ENCODE peak calls at places on chromosomes 4 and X, in ten cellular contexts. E is HFFc6, P is GM13977, K is cardiac muscle cell, D is astrocyte of the spinal cord, M is ascending aorta, U is fibroblast of the aortic adventitia, B is HFF-Myc, H is mammary epithelial cell, F is A549. X is an unnamed sample.
A peak's percentile ranks its signal among the peaks of the same experiment; 100 is the strongest.

GRCh38 chr4:158996669-158997074 is 106.2 kb upstream of the RAPGEF2 start:
- DNase-seq in U (peak; percentile 96), P (no peak), B (peak; percentile 91), E (peak; percentile 97), F (peak; percentile 87), D (peak; percentile 98), K (no peak), H (peak; percentile 99), M (no peak), X (no peak)

GRCh38 chr4:56445699-56446098 is 9.6 kb downstream of the PAICS start:
- DNase-seq in H (no peak), E (no peak), D (no peak), P (no peak), K (no peak), U (no peak), B (no peak), F (no peak), M (no peak), X (no peak)

GRCh38 chrX:16123222-16123786 is at the start of gene GRPR:
- DNase-seq in B (peak; percentile 46), P (peak; percentile 45), E (peak; percentile 84), D (peak; percentile 87), M (peak; percentile 82), K (peak; percentile 96), F (peak; percentile 81), H (peak; percentile 80), U (peak; percentile 85), X (peak; percentile 27)

GRCh38 chrX:720858-721257 is 90.3 kb downstream of the SHOX start:
- DNase-seq in K (no peak), H (no peak), D (no peak), B (no peak), E (no peak), U (no peak), M (peak; percentile 4), F (no peak), P (no peak), X (no peak)

GRCh38 chr4:128388352-128388630 is 100.7 kb upstream of the PGRMC2 start:
- DNase-seq in U (no peak), M (no peak), E (peak; percentile 19), P (no peak), K (no peak), D (no peak), H (peak; percentile 41), B (no peak), F (peak; percentile 35), X (no peak)

GRCh38 chr4:21544410-21544809 is 404.2 kb downstream of the KCNIP4 start:
- DNase-seq in U (no peak), D (no peak), P (no peak), K (peak; percentile 88), B (no peak), M (no peak), F (no peak), H (no peak), E (no peak), X (no peak)

GRCh38 chrX:3815896-3816664 is 102.6 kb upstream of the PRKX start:
- DNase-seq in E (peak; percentile 9), B (no peak), U (peak; percentile 31), D (peak; percentile 42), K (peak; percentile 64), F (peak; percentile 42), H (peak; percentile 23), M (peak; percentile 76), P (peak; percentile 48), X (peak; percentile 26)

GRCh38 chr4:5635826-5636196 is 72.5 kb downstream of the EVC2 start:
- DNase-seq in B (no peak), H (peak; percentile 87), P (no peak), U (peak; percentile 65), F (peak; percentile 3), K (no peak), E (peak; percentile 89), M (no peak), D (peak; percentile 77), X (no peak)

GRCh38 chr4:9970399-9971011 is 50.8 kb downstream of the SLC2A9 start:
- DNase-seq in D (no peak), B (no peak), P (peak; percentile 13), U (no peak), K (no peak), F (no peak), M (no peak), E (no peak), H (no peak), X (no peak)

GRCh38 chr4:64670647-64671046 is 261.4 kb upstream of the TECRL start:
- DNase-seq in E (no peak), U (no peak), K (no peak), H (no peak), F (no peak), D (no peak), M (no peak), P (no peak), B (no peak), X (no peak)
- TF ChIP-seq CTCF in E (no peak), U (no peak), K (no peak), H (no peak), F (no peak), D (no peak), M (no peak), P (no peak), B (no peak), X (no peak)

GRCh38 chrX:7996414-7996813 is 69.2 kb upstream of the PNPLA4 start:
- DNase-seq in K (peak; percentile 65), M (no peak), U (peak; percentile 21), H (peak; percentile 19), P (peak; percentile 40), E (peak; percentile 10), B (no peak), D (peak; percentile 35), F (peak; percentile 34), X (peak; percentile 32)
- TF ChIP-seq CTCF in K (peak; percentile 50), M (peak; percentile 52), U (no peak), H (peak; percentile 60), P (peak; percentile 69), E (peak; percentile 77), B (peak; percentile 26), D (peak; percentile 54), F (peak; percentile 54), X (peak; percentile 7)

GRCh38 chrX:30794497-30794896 is 94.6 kb downstream of the TAB3 start:
- DNase-seq in E (no peak), D (no peak), K (no peak), M (no peak), P (no peak), F (no peak), H (no peak), U (no peak), B (no peak), X (no peak)
- TF ChIP-seq CTCF in E (no peak), D (no peak), K (no peak), M (no peak), P (no peak), F (no peak), H (no peak), U (no peak), B (no peak), X (no peak)

GRCh38 chrX:30217465-30217864 is 2.1 kb downstream of the MAGEB2 start:
- DNase-seq in M (no peak), F (no peak), U (no peak), H (no peak), B (no peak), P (no peak), E (no peak), D (no peak), K (no peak), X (no peak)

GRCh38 chrX:30215357-30215843 is at the start of gene MAGEB2:
- DNase-seq in B (no peak), U (no peak), H (no peak), K (no peak), F (no peak), D (no peak), E (no peak), M (no peak), P (no peak), X (no peak)

GRCh38 chrX:30212172-30212571 is 3.2 kb upstream of the MAGEB2 start:
- DNase-seq in K (no peak), F (no peak), H (no peak), P (no peak), U (no peak), D (no peak), B (no peak), M (no peak), E (no peak), X (no peak)
- TF ChIP-seq CTCF in K (no peak), F (no peak), H (no peak), P (no peak), U (no peak), D (no peak), B (no peak), M (no peak), E (no peak), X (no peak)

DNA sequence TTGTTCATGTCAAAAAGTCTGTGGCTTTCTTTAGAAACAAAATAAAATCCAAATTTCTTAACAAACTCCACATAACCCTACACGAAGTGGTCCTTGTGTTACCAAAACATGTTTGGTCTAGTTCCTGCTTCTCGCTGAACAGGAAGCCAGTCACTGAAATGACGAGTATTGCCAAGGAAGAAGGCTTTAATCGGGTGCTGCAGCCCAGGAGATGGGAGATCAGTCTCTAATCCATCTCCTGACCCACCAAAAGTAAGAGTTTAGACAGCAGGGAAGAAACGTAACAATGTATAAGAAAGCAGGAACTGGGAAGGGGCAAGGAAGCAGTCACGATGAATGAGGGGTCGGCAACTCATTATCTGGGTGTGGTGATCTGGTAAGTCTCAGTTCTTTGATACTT is 144.6 kb upstream of the MAP9 start:
- DNase-seq in M (no peak), U (no peak), K (no peak), E (no peak), B (no peak), H (no peak), P (no peak), F (no peak), D (no peak), X (no peak)
- TF ChIP-seq CTCF in M (no peak), U (no peak), K (no peak), E (no peak), B (no peak), H (no peak), P (no peak), F (no peak), D (no peak), X (no peak)

GRCh38 chr4:17705107-17705506 is 76.3 kb downstream of the FAM184B start:
- DNase-seq in E (no peak), U (no peak), F (no peak), B (no peak), D (no peak), P (no peak), M (no peak), K (no peak), H (no peak), X (no peak)

GRCh38 chr4:17701146-17701859 is 80.1 kb downstream of the FAM184B start:
- DNase-seq in D (no peak), B (no peak), U (no peak), E (no peak), P (no peak), F (no peak), M (no peak), K (no peak), H (no peak), X (no peak)

GRCh38 chr4:17701882-17702281 is 79.5 kb downstream of the FAM184B start:
- DNase-seq in H (no peak), D (no peak), M (no peak), B (no peak), U (no peak), F (no peak), P (no peak), E (no peak), K (no peak), X (no peak)

GRCh38 chr4:17702666-17703065 is 78.8 kb downstream of the FAM184B start:
- DNase-seq in D (no peak), F (no peak), E (no peak), K (no peak), P (no peak), H (no peak), U (no peak), M (no peak), B (no peak), X (no peak)

GRCh38 chr4:17704020-17704657 is 77.3 kb downstream of the FAM184B start:
- DNase-seq in H (no peak), E (no peak), F (no peak), B (no peak), D (no peak), U (no peak), M (no peak), P (no peak), K (no peak), X (no peak)
- TF ChIP-seq CTCF in H (no peak), E (no peak), F (no peak), B (no peak), D (no peak), U (no peak), M (no peak), P (no peak), K (no peak), X (no peak)

X was measured in GM20000.